ENCODE peak calls at places on chromosome 15, in eight cellular contexts. A is A549; U is neural progenitor cell; B is breast epithelium; G is T-helper 17 cell; Q is mucosa of descending colon; L is IMR-90; T is CD4-positive, CD25-positive, alpha-beta regulatory T cell. D is an unnamed sample.

GRCh38 chr15:75921732-75922703 is 18.3 kb downstream of the FBXO22 start:
- DNase-seq in U (peak; percentile 67), Q (no peak), L (peak; percentile 83), B (no peak), G (no peak), T (peak; percentile 21), A (peak; percentile 71), D (peak; percentile 12)

GRCh38 chr15:68113273-68113672 is 59.2 kb downstream of the PIAS1 start:
- DNase-seq in Q (no peak), B (no peak), U (no peak), T (no peak), A (no peak), L (peak; percentile 34), G (no peak), D (no peak)

GRCh38 chr15:67184208-67184925 is 70.1 kb downstream of the AAGAB start:
- DNase-seq in L (no peak), U (no peak), G (no peak), Q (peak; percentile 44), A (peak; percentile 9), B (no peak), T (no peak), D (no peak)

GRCh38 chr15:74229686-74230085 is 6.4 kb upstream of the CCDC33 start:
- DNase-seq in G (no peak), A (no peak), Q (no peak), B (no peak), U (no peak), T (no peak), L (no peak), D (no peak)

GRCh38 chr15:74781673-74782595 is at the start of gene CSK:
- DNase-seq in B (no peak), U (peak; percentile 90), L (peak; percentile 51), G (peak; percentile 88), Q (peak; percentile 86), A (peak; percentile 67), T (peak; percentile 83), D (peak; percentile 86)

GRCh38 chr15:99632521-99632920 is 66.7 kb downstream of the MEF2A start:
- DNase-seq in G (no peak), B (no peak), U (no peak), T (no peak), Q (no peak), L (peak; percentile 61), A (no peak), D (no peak)

GRCh38 chr15:79292011-79292410 is 9.5 kb downstream of the ANKRD34C start:
- DNase-seq in T (no peak), B (no peak), L (no peak), U (no peak), Q (no peak), A (no peak), G (no peak), D (no peak)

GRCh38 chr15:70262591-70263274 is 165.0 kb upstream of the TLE3 start:
- DNase-seq in Q (no peak), B (no peak), L (no peak), T (no peak), A (no peak), G (no peak), U (no peak), D (no peak)

GRCh38 chr15:32657198-32657886 is 15.8 kb downstream of the SCG5 start:
- DNase-seq in T (no peak), G (no peak), A (no peak), B (no peak), U (no peak), L (no peak), Q (no peak), D (peak; percentile 18)

GRCh38 chr15:57329582-57330367 is 46.5 kb upstream of the CGNL1 start:
- DNase-seq in Q (no peak), B (no peak), U (no peak), A (no peak), T (no peak), L (no peak), G (no peak), D (no peak)

GRCh38 chr15:101179341-101180153 is 72.3 kb downstream of the CHSY1 start:
- DNase-seq in G (no peak), A (no peak), Q (no peak), T (no peak), L (peak; percentile 74), U (no peak), B (no peak), D (no peak)

GRCh38 chr15:88745075-88745474 is 58.2 kb upstream of the ACAN start:
- DNase-seq in Q (no peak), G (no peak), B (no peak), U (no peak), T (no peak), A (no peak), L (no peak), D (no peak)

DNA sequence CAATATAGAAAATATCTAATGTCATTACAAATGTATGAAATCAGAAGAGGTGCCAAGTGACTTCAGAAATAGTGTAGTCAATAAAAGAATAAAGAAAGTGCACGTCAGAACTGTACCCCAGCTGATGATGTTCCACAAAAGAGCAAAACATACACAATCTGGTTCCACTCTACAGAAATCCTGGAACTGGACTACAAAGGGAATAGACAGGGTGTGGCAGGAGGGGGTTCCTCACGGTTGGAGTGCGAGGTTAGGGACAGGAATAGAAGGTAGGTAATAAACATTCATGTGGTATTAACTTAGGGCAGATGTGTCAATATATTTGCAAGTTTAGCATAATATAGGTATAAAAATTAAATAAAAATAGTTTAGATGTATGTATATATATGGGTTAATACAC is 103.3 kb upstream of the GOLGA6L6 start:
- DNase-seq in L (no peak), T (no peak), B (no peak), Q (no peak), A (no peak), G (no peak), U (no peak), D (no peak)
- H3K9me3 ChIP-seq in L (peaks cover 23% of the 10 kb centered on the region), T (no peaks in the 10 kb centered on the region), B (no peaks in the 10 kb centered on the region), Q (peaks cover 8% of the 10 kb centered on the region), A (peaks cover 18% of the 10 kb centered on the region), G (no peaks in the 10 kb centered on the region), U (peaks cover 76% of the 10 kb centered on the region), D (no peaks in the 10 kb centered on the region)

DNA sequence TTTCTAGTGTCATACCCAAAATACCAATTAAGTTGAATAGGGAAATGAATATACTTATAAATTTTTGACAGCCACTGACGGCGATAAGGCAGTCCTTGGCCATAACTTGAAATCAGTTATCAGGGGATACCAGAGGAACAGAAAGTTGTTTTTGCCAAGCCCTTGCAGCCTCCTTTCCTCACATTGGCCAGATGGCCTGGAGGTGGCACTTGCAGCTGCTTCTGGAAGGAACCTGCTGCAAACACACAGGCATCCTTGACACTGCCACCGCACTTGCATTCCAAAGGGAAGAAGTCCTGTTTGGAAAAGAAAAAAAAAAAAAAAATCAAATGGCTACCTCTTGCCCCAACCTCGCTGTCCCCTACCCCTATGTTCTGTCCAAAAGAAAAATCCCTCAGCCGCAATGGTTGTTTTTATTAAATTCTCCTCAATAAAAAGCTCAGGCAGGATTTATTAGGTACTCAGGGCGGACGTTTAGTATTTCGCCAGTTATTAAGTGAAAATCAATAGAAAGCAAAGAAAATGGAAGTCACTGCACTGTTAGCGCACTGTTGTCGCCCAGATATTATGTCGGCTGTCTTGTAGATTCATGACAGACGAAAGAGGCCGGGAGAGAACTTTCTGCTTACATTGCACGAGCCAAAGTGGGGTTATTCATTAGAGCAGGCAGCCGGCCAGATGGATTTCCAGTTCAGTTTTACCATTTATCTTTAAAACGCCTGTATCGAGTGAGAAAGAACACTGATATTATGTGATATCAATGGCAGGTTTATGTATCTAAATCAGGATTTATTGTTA is 866.2 kb upstream of the NR2F2 start:
- DNase-seq in A (no peak), L (peak; percentile 56), T (no peak), G (no peak), B (no peak), U (no peak), Q (no peak), D (no peak)
- H3K9me3 ChIP-seq in A (peaks cover 3% of the 10 kb centered on the region), L (no peaks in the 10 kb centered on the region), T (no peaks in the 10 kb centered on the region), G (no peaks in the 10 kb centered on the region), B (no peaks in the 10 kb centered on the region), U (no peaks in the 10 kb centered on the region), Q (no peaks in the 10 kb centered on the region), D (no peaks in the 10 kb centered on the region)

DNA sequence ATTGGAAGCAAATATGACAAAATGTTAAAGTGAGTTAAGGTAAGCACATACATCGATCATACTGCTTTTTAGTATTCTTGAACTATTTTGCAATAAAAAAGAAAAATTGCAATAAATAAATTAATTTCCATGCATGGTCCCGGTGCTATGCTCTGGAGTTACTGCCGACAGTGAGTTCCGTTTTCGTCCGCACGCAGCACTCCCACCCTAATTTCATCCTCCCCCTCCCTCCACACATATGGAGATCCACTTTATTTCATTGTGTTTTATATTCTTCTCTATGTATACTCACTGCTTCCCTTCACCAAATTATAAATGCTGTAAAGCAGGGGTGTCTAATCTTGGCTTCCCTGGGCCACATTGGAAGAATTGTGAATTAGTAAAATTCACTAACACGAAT is 247.3 kb downstream of the THSD4 start:
- DNase-seq in B (no peak), G (no peak), L (no peak), T (no peak), A (no peak), U (no peak), Q (no peak), D (no peak)
- H3K9me3 ChIP-seq in B (no peaks in the 10 kb centered on the region), G (no peaks in the 10 kb centered on the region), L (no peaks in the 10 kb centered on the region), T (no peaks in the 10 kb centered on the region), A (no peaks in the 10 kb centered on the region), U (no peaks in the 10 kb centered on the region), Q (no peaks in the 10 kb centered on the region), D (no peaks in the 10 kb centered on the region)

GRCh38 chr15:25054329-25054728 is 99.5 kb downstream of the SNRPN start:
- DNase-seq in A (no peak), T (no peak), B (no peak), Q (peak; percentile 23), L (no peak), U (no peak), G (no peak), D (no peak)

GRCh38 chr15:25053000-25053815 is 98.4 kb downstream of the SNRPN start:
- DNase-seq in T (no peak), Q (peak; percentile 8), U (no peak), G (no peak), B (no peak), L (no peak), A (no peak), D (no peak)

GRCh38 chr15:25054943-25055342 is 100.2 kb downstream of the SNRPN start:
- DNase-seq in Q (peak; percentile 24), L (no peak), G (no peak), T (no peak), U (no peak), A (no peak), B (no peak), D (no peak)

GRCh38 chr15:25051399-25052154 is 96.8 kb downstream of the SNRPN start:
- DNase-seq in B (no peak), T (no peak), A (no peak), U (no peak), Q (peak; percentile 16), L (no peak), G (no peak), D (no peak)

DNA sequence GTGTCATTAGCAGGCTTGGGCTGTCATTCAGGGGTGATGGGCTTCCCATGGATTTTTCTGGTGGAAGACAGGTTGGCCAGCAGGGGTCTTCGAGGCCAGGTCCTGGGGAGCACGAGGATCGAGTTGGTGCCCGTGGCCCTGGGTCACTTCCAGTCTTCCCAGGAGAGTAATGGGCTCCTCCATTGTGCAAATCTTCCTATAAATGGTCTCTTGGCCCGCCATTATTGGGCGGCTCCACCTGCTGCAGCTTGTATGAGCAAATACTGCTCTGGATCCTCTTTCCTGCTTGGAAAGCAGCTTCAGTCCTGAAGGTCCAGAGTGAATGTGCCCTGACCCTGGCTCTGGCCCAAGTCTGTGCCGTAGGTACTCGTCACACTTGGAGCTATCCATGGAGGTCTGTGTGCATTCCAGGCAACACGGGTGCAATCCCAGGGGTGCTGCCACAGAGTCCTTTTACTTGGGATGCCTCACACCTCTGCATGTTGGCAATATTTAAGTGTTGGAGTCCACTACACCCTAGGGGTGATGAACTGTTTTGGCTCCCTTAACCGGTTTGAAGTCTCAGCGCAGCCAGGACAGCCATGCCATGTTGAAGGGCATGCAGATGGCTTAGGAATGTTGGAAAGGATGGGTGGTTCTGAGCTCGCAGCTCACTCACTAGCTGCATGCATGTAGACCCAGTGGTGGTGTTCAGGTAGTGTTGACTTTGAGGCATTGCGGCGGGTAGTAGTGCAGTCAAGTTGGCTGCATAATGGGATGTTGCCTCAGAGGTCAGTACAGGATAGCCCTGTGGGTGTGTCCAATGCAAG is 97.6 kb downstream of the SNRPN start:
- DNase-seq in Q (peak; percentile 25), L (no peak), B (no peak), T (no peak), G (no peak), U (no peak), A (no peak), D (no peak)
- H3K9me3 ChIP-seq in Q (peaks cover 97% of the 10 kb centered on the region), L (peaks cover 91% of the 10 kb centered on the region), B (peaks cover 100% of the 10 kb centered on the region), T (peaks cover 81% of the 10 kb centered on the region), G (peaks cover 48% of the 10 kb centered on the region), U (peaks cover 32% of the 10 kb centered on the region), A (peaks cover 70% of the 10 kb centered on the region), D (peaks cover 15% of the 10 kb centered on the region)